ENCODE peak calls at places on chromosomes 1 and 21, in ten cellular contexts. O is heart right ventricle, L is endodermal cell, B is stomach, Y is NB4, H is bronchial epithelial cell, I is AG04449, Q is foreskin fibroblast, Z is breast epithelium, G is colonic mucosa. P is an unnamed sample.

GRCh38 chr1:168958562-168959289 is 147.8 kb upstream of the ATP1B1 start:
- DNase-seq in Y (no peak), G (no peak), I (no peak), Z (no peak), H (peak), L (no peak), Q (peak), B (no peak), O (no peak), P (no peak)

GRCh38 chr1:180188103-180188506 is 33.4 kb downstream of the QSOX1 start:
- DNase-seq in Y (peak), G (peak), I (no peak), L (peak), B (peak), Z (no peak), H (peak), Q (peak), O (peak), P (peak)

GRCh38 chr1:161486806-161487482 is 18.3 kb upstream of the FCGR2A start:
- DNase-seq in Q (peak), Y (peak), B (no peak), H (peak), I (no peak), L (peak), O (no peak), Z (no peak), G (peak), P (peak)

GRCh38 chr1:156704930-156705320 is 458 bp downstream of the CRABP2 start:
- DNase-seq in Z (peak), L (peak), G (peak), H (peak), I (no peak), Y (peak), Q (peak), B (peak), O (no peak), P (no peak)

GRCh38 chr1:105100102-105100501 is 1350.4 kb downstream of the AMY1C start:
- DNase-seq in L (no peak), B (no peak), I (no peak), H (no peak), Q (no peak), Y (no peak), Z (no peak), G (no peak), O (no peak), P (no peak)

GRCh38 chr1:231170875-231171274 is 9.0 kb downstream of the TRIM67 start:
- DNase-seq in B (no peak), L (peak), O (no peak), G (no peak), Q (no peak), I (no peak), Y (no peak), H (no peak), Z (no peak), P (no peak)

GRCh38 chr1:72365693-72366092 is 83.4 kb upstream of the NEGR1 start:
- DNase-seq in G (no peak), B (no peak), Q (no peak), L (no peak), O (no peak), Y (no peak), I (no peak), H (no peak), Z (no peak), P (no peak)

GRCh38 chr1:151980287-151981177 is 13.1 kb downstream of the S100A10 start:
- DNase-seq in Y (no peak), L (no peak), I (peak), G (peak), Z (no peak), Q (peak), H (peak), B (no peak), O (no peak), P (no peak)

GRCh38 chr1:112544753-112545152 is 36.0 kb downstream of the WNT2B start:
- DNase-seq in O (no peak), Z (no peak), H (peak), L (no peak), Y (no peak), I (no peak), G (no peak), B (no peak), Q (peak), P (no peak)

GRCh38 chr1:156319664-156320063 is 18.4 kb downstream of the CCT3 start:
- DNase-seq in O (no peak), H (peak), B (no peak), G (no peak), Q (peak), Z (no peak), Y (peak), I (no peak), L (no peak), P (no peak)

GRCh38 chr1:181551249-181551648 is 67.9 kb downstream of the CACNA1E start:
- DNase-seq in L (no peak), I (no peak), Q (no peak), O (no peak), Z (no peak), B (peak), Y (no peak), H (no peak), G (peak), P (no peak)

GRCh38 chr1:31029031-31029430 is 36.5 kb downstream of the PUM1 start:
- DNase-seq in H (no peak), I (no peak), Q (peak), Y (no peak), Z (no peak), O (no peak), B (no peak), G (no peak), L (no peak), P (no peak)
- H3K4me3 ChIP-seq in H (no peak), I (no peak), Q (no peak), Y (no peak), Z (no peak), O (no peak), B (no peak), G (no peak), L (no peak), P (no peak)

DNA sequence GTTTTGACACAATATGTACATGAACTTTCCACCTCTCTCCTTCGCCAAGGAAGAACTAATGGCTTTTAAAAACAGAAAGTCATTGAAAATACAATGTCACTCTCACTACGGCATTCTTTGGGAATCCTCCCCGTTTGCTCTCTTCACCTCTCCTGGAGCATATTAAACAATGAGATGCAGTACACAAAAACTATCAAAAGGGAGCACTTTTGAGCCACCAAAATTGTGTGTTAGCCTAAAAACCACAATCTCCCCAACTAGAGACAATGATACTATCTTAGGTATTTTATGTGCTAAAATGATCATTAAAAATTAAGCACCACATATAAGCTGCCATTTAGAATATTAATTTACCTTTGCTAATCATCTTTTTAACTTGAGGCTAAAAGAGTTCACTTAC is 425.5 kb downstream of the KCTD3 start:
- DNase-seq in L (no peak), O (no peak), H (peak), Z (no peak), Y (peak), B (no peak), Q (peak), G (no peak), I (no peak), P (peak)
- TF ChIP-seq CTCF in L (peak), O (peak), H (peak), Z (no peak), Y (peak), B (no peak), Q (peak), G (no peak), I (peak), P (peak)

GRCh38 chr1:117653732-117654484 is 48.1 kb downstream of the TENT5C start:
- DNase-seq in O (no peak), B (no peak), H (no peak), Q (no peak), Z (no peak), L (no peak), Y (no peak), I (no peak), G (no peak), P (no peak)
- H3K4me3 ChIP-seq in O (no peak), B (no peak), H (no peak), Q (no peak), Z (no peak), L (no peak), Y (no peak), I (no peak), G (no peak), P (no peak)

GRCh38 chr1:46303038-46303871 is at the start of the genes LRRC41 and UQCRH:
- DNase-seq in Z (peak), G (peak), L (peak), O (peak), B (peak), I (peak), Y (peak), Q (peak), H (peak), P (peak)
- TF ChIP-seq CTCF in Z (no peak), G (no peak), L (no peak), O (no peak), B (no peak), I (peak), Y (no peak), Q (no peak), H (peak), P (no peak)

GRCh38 chr21:42658320-42659105 is 5.1 kb downstream of the PDE9A start:
- DNase-seq in I (no peak), Z (no peak), O (no peak), G (no peak), Q (no peak), Y (no peak), H (no peak), L (no peak), B (no peak), P (no peak)
- H3K4me3 ChIP-seq in I (no peak), Z (no peak), O (no peak), G (no peak), Q (no peak), Y (no peak), H (no peak), L (no peak), B (no peak), P (no peak)

DNA sequence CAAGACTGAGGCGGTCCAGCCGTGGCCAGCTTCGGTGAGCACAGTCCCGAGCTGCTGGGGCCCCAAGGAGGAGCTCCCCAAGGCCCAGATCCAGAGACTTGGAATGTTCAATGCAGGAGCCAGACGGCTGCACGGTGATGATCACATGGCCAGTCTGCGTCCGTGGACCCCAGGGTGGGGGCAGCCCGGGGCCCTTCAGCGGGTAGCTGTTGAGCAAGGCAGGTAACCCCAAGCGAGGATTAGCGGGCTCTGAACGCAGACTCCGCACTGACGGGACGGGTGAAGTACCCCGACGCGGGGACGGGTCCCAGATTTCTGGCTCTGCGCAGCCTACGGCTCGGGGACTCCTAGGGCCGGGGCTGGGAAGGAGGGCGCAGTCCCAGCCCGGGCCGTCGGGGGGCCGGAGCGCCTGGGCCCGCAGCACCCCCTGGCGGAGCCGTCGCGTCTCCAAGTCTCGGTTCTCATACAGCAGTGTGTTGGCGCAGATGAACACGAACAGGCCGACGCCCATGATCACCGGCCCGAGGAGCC is 2.7 kb downstream of the TMEM200B start:
- DNase-seq in O (peak), H (no peak), G (peak), Q (peak), I (no peak), Z (no peak), Y (peak), B (peak), L (peak), P (no peak)
- TF ChIP-seq CTCF in O (peak), H (peak), G (peak), Q (peak), I (peak), Z (no peak), Y (peak), B (peak), L (peak), P (peak)

DNA sequence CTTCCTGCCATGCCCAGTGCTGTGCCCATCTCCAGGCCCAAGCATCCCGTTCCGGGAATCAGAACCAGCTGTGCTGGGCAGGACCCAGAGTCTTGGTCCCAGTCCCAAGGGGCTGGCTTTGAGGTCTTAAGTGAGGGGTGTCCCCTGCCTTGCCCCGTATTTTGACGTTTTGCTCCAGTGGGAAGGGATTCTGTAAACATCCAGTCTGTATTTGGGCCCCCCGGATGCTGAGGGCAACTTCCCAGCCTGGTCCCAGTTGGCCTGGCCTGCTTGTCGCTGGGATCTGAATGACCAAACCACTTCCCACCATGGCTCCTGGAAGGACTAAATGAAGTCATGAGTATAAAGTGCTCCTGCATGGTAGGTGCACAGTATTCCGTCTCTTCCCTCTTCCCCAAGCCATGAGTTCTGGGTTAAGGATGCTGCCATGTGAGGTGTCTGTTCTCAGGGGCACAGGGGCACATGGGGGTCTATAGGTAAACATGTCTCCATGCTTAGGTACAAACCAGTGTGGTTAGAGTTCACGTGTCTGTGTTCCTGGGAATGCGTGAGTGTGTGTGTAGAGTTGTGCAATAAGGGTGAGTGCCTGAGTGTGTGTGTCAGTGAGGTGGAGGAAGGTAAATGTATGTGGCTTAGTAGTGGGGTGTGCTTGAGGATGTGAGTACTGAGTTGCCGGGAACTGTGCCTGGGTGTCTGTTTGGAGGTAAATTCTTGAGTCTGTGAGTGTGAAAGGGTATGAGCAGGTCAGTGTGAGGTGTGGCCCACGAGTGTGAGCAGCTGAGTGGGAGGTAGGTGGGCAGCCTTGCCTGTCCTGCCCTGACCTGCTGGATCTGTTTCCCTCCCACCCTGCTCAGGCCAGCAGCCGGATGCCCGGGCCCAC is 1.5 kb downstream of the B4GALT2 start:
- DNase-seq in L (no peak), Q (peak), G (peak), O (no peak), Y (peak), Z (no peak), I (no peak), H (peak), B (no peak), P (no peak)
- H3K4me3 ChIP-seq in L (peak), Q (peak), G (peak), O (peak), Y (peak), Z (peak), I (peak), H (peak), B (peak), P (peak)

GRCh38 chr1:185291647-185292046 is 25.4 kb downstream of the IVNS1ABP start:
- DNase-seq in H (no peak), L (no peak), B (no peak), I (no peak), O (no peak), Z (no peak), Y (peak), Q (no peak), G (no peak), P (no peak)

GRCh38 chr1:185292237-185292636 is 24.8 kb downstream of the IVNS1ABP start:
- DNase-seq in Y (peak), Q (no peak), G (no peak), L (no peak), B (no peak), Z (no peak), I (no peak), H (no peak), O (no peak), P (no peak)

GRCh38 chr1:185288435-185288834 is 28.6 kb downstream of the IVNS1ABP start:
- DNase-seq in H (no peak), L (no peak), Y (no peak), O (no peak), I (no peak), Q (no peak), Z (no peak), G (no peak), B (no peak), P (no peak)

GRCh38 chr1:185291159-185291558 is 25.9 kb downstream of the IVNS1ABP start:
- DNase-seq in Q (no peak), O (no peak), G (no peak), Y (no peak), L (no peak), I (no peak), Z (no peak), H (no peak), B (no peak), P (no peak)

GRCh38 chr1:185289880-185290279 is 27.2 kb downstream of the IVNS1ABP start:
- DNase-seq in G (no peak), Z (no peak), O (no peak), I (no peak), Y (no peak), Q (no peak), B (no peak), H (no peak), L (no peak), P (no peak)
- TF ChIP-seq CTCF in G (no peak), Z (no peak), O (no peak), I (no peak), Y (no peak), Q (no peak), B (no peak), H (no peak), L (no peak), P (no peak)

GRCh38 chr1:115809847-115810246 is 31.1 kb downstream of the NHLH2 start:
- DNase-seq in H (no peak), B (no peak), L (no peak), Z (no peak), I (no peak), O (no peak), Y (peak), Q (no peak), G (no peak), P (no peak)
- H3K4me3 ChIP-seq in H (no peak), B (no peak), L (no peak), Z (no peak), I (no peak), O (no peak), Y (no peak), Q (no peak), G (no peak), P (no peak)